ENCODE peak calls at places on chromosomes 13 and 19, in eight cellular contexts. V, S, H, K, C, E, L and Q are unnamed samples.

GRCh38 chr19:29952127-29952526 is 10.1 kb downstream of the URI1 start:
- DNase-seq in V (no peak), S (no peak), H (peak; percentile 13), K (no peak), C (no peak), E (no peak), L (no peak), Q (no peak)

GRCh38 chr13:28337196-28338045 is 157.5 kb downstream of the FLT1 start:
- DNase-seq in V (no peak), S (peak; percentile 74), H (no peak), K (peak; percentile 81), C (no peak), E (peak; percentile 89), L (no peak), Q (no peak)

GRCh38 chr19:10226376-10227214 is 4.5 kb downstream of the S1PR2 start:
- DNase-seq in V (peak; percentile 89), S (peak; percentile 100), H (no peak), K (peak; percentile 89), C (no peak), E (peak; percentile 95), L (no peak), Q (peak; percentile 83)

GRCh38 chr13:40480012-40480914 is 186.2 kb downstream of the FOXO1 start:
- DNase-seq in V (no peak), S (no peak), H (no peak), K (no peak), C (no peak), E (no peak), L (no peak), Q (no peak)

GRCh38 chr19:31397308-31397707 is 48.1 kb upstream of the TSHZ3 start:
- DNase-seq in V (no peak), S (no peak), H (no peak), K (no peak), C (no peak), E (no peak), L (no peak), Q (no peak)

GRCh38 chr19:32662186-32662585 is 12.8 kb downstream of the ANKRD27 start:
- DNase-seq in V (no peak), S (peak; percentile 23), H (no peak), K (peak; percentile 72), C (no peak), E (peak; percentile 58), L (no peak), Q (no peak)

GRCh38 chr13:77207943-77208342 is 119.0 kb downstream of the MYCBP2 start:
- DNase-seq in V (no peak), S (peak; percentile 79), H (no peak), K (peak; percentile 60), C (no peak), E (peak; percentile 96), L (no peak), Q (no peak)

GRCh38 chr13:108595416-108596257 is 33.8 kb upstream of the MYO16 start:
- DNase-seq in V (no peak), S (no peak), H (peak; percentile 23), K (no peak), C (no peak), E (no peak), L (no peak), Q (no peak)

GRCh38 chr13:89943139-89943538 is 1404.3 kb upstream of the MIR17HG start:
- DNase-seq in V (no peak), S (no peak), H (no peak), K (no peak), C (no peak), E (no peak), L (no peak), Q (no peak)

GRCh38 chr19:7088999-7089398 is 19.5 kb downstream of the ZNF557 start:
- DNase-seq in V (no peak), S (no peak), H (no peak), K (no peak), C (no peak), E (no peak), L (no peak), Q (no peak)

GRCh38 chr19:5969476-5969875 is 8.5 kb downstream of the RANBP3 start:
- DNase-seq in V (no peak), S (no peak), H (no peak), K (no peak), C (no peak), E (no peak), L (no peak), Q (no peak)
- H3K4me3 ChIP-seq in V (no peak overlapping the region), S (no peak overlapping the region), H (no peak overlapping the region), K (no peak overlapping the region), C (no peak overlapping the region), E (no peak overlapping the region), L (no peak overlapping the region), Q (no peak overlapping the region)

GRCh38 chr13:100139822-100140221 is 50.9 kb downstream of the PCCA start:
- DNase-seq in V (no peak), S (peak; percentile 41), H (no peak), K (no peak), C (no peak), E (peak; percentile 67), L (no peak), Q (no peak)
- H3K27ac ChIP-seq in V (no peak overlapping the region), S (no peak overlapping the region), H (no peak overlapping the region), K (no peak overlapping the region), C (no peak overlapping the region), E (no peak overlapping the region), L (no peak overlapping the region), Q (no peak overlapping the region)

GRCh38 chr19:2845107-2845506 is 3.8 kb downstream of the ZNF555 start:
- DNase-seq in V (no peak), S (no peak), H (no peak), K (no peak), C (no peak), E (no peak), L (no peak), Q (no peak)

GRCh38 chr19:2850256-2850925 is 9.1 kb downstream of the ZNF555 start:
- DNase-seq in V (no peak), S (no peak), H (no peak), K (no peak), C (no peak), E (no peak), L (no peak), Q (no peak)

GRCh38 chr19:2848625-2849024 is 7.3 kb downstream of the ZNF555 start:
- DNase-seq in V (no peak), S (no peak), H (no peak), K (no peak), C (no peak), E (peak; percentile 41), L (no peak), Q (no peak)

GRCh38 chr19:2847507-2847906 is 6.2 kb downstream of the ZNF555 start:
- DNase-seq in V (no peak), S (no peak), H (no peak), K (no peak), C (no peak), E (no peak), L (no peak), Q (no peak)

DNA sequence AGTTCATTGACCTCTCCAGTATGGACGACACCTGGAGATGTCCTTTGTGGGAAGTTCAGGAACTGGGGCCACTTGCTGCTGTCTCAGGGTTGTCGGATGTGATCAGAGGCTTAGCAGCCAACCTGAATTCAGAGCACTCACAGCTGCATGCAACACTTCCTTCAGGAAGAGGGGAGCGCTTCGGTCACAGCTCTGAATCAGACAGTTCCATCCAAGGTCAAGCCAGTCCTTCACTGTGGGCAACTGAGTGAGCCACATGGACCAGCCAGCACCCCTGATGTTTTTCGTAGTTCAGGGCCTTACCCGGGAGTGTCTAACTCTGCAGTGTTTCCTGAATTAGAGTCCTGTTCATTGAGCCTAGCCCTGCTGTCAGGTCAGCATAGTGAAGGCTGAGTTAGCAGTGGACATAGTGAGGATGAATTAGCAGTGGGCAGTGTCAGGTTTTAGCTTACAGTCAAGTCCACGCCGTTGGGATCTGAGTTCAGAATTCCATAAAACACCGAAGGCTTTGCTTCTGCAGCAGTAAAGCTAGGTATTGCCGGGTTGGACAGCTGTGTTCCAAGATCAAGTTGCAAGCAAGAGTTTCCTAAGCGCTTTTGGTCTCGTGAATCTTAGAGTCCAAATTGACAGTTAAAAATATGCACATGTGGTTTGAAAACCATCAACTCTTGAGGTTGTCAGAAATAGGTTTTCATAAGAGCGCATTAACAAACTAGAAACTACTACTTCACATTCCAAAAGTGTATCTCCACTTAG is 5.1 kb downstream of the ZNF555 start:
- DNase-seq in V (no peak), S (no peak), H (no peak), K (no peak), C (no peak), E (no peak), L (no peak), Q (no peak)
- H3K4me3 ChIP-seq in V (no peak overlapping the region), S (no peak overlapping the region), H (no peak overlapping the region), K (no peak overlapping the region), C (no peak overlapping the region), E (no peak overlapping the region), L (no peak overlapping the region), Q (no peak overlapping the region)

DNA sequence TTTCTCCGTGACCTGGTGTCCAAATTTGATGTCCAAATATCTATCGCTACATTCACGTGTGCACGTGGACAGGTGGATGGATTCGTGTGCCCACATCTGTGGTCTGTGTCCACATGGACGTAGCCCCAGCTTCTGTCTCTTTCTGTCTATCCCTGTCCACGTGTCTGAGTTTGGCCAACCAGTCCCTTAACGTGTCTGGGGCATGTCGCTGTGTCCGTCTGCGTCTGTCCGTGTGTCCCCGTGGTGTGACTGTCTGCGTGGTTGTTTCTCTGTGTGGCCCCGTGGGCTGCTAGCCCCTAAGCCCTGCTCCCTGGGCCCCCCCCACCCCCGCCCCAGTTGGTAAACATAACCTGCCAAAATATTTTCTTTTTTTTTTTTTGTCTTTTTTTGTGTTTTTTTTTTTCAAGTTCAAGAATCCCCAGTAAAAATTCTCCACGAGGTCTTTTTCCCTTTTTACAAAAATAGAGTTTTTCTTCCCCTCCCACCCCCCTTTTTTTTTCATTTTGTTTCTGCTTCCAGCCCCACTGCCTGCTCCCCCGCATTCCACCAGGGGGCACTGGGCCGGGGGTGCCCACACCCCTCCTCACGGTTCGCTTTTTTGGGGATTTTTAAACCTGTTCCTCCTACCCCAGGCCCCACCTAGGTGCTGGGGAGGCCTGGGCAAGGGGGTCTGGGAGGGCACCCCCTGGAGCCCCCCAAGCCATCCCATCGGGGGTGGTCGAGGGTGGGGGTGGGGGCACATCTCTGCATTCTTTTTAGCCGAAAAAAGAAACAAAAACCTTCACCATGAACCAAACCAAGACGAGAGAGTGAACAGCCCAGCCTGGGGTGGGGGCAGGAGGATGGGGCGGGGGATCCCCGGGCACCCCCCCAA is 18.3 kb downstream of the PRKCSH start:
- DNase-seq in V (no peak), S (no peak), H (no peak), K (no peak), C (no peak), E (no peak), L (no peak), Q (no peak)
- H3K27ac ChIP-seq in V (no peak overlapping the region), S (no peak overlapping the region), H (no peak overlapping the region), K (no peak overlapping the region), C (no peak overlapping the region), E (no peak overlapping the region), L (no peak overlapping the region), Q (no peak overlapping the region)

GRCh38 chr13:24274452-24274971 is 34.9 kb upstream of the C1QTNF9 start:
- DNase-seq in V (peak; percentile 82), S (peak; percentile 72), H (no peak), K (no peak), C (no peak), E (peak; percentile 59), L (no peak), Q (no peak)

GRCh38 chr13:24273926-24274325 is 35.5 kb upstream of the C1QTNF9 start:
- DNase-seq in V (no peak), S (no peak), H (no peak), K (no peak), C (no peak), E (no peak), L (no peak), Q (no peak)

GRCh38 chr13:24271231-24271610 is 38.2 kb upstream of the C1QTNF9 start:
- DNase-seq in V (no peak), S (no peak), H (no peak), K (no peak), C (no peak), E (no peak), L (no peak), Q (no peak)

GRCh38 chr13:24271611-24272451 is 37.5 kb upstream of the C1QTNF9 start:
- DNase-seq in V (peak; percentile 88), S (peak; percentile 84), H (no peak), K (peak; percentile 66), C (peak; percentile 82), E (peak; percentile 76), L (no peak), Q (peak; percentile 84)

GRCh38 chr13:24272452-24273161 is 36.8 kb upstream of the C1QTNF9 start:
- DNase-seq in V (peak; percentile 38), S (no peak), H (no peak), K (no peak), C (no peak), E (no peak), L (no peak), Q (no peak)
- H3K4me3 ChIP-seq in V (peak overlapping the region; percentile 53), S (no peak overlapping the region), H (no peak overlapping the region), K (peak overlapping the region; percentile 68), C (peak overlapping the region; percentile 39), E (no peak overlapping the region), L (no peak overlapping the region), Q (peak overlapping the region; percentile 9)